ENCODE peak calls at places on chromosomes 12 and 14, in ten cellular contexts. X is T-cell, W is choroid plexus epithelial cell, N is AG10803, D is pons, U is EL, R is T-helper 2 cell, Y is skeletal muscle cell, L is gastrocnemius medialis, H is heart right ventricle. O is an unnamed sample.

GRCh38 chr12:2248087-2248900 is 195.5 kb downstream of the CACNA1C start:
- DNase-seq in X (no peak), W (peak), N (peak), D (no peak), U (peak), R (no peak), Y (peak), L (no peak), H (no peak), O (no peak)

GRCh38 chr12:12975322-12976077 is 23.5 kb upstream of the GPRC5D start:
- DNase-seq in X (no peak), W (peak), N (peak), D (peak), U (peak), R (no peak), Y (no peak), L (no peak), H (no peak), O (no peak)

GRCh38 chr12:41545761-41546160 is 357.6 kb downstream of the PDZRN4 start:
- DNase-seq in X (no peak), W (no peak), N (no peak), D (no peak), U (no peak), R (no peak), Y (no peak), L (no peak), H (no peak), O (no peak)

GRCh38 chr12:88575361-88575959 is 4.8 kb downstream of the KITLG start:
- DNase-seq in X (no peak), W (peak), N (no peak), D (no peak), U (no peak), R (no peak), Y (no peak), L (no peak), H (no peak), O (no peak)

GRCh38 chr12:57720606-57721595 is 17.6 kb downstream of the AGAP2 start:
- DNase-seq in X (no peak), W (no peak), N (no peak), D (no peak), U (no peak), R (no peak), Y (no peak), L (no peak), H (no peak), O (no peak)

GRCh38 chr12:126905752-126906151 is 1361.2 kb upstream of the TMEM132C start:
- DNase-seq in X (no peak), W (no peak), N (no peak), D (no peak), U (no peak), R (no peak), Y (no peak), L (no peak), H (no peak), O (no peak)

GRCh38 chr14:63713058-63713457 is 14.8 kb downstream of the SGPP1 start:
- DNase-seq in X (no peak), W (no peak), N (no peak), D (no peak), U (no peak), R (no peak), Y (no peak), L (no peak), H (no peak), O (no peak)

GRCh38 chr12:56622535-56622934 is 7.6 kb downstream of the BAZ2A start:
- DNase-seq in X (no peak), W (no peak), N (no peak), D (no peak), U (no peak), R (no peak), Y (no peak), L (no peak), H (no peak), O (no peak)

GRCh38 chr12:1984759-1985158 is 19.5 kb downstream of the DCP1B start:
- DNase-seq in X (no peak), W (no peak), N (no peak), D (no peak), U (no peak), R (no peak), Y (no peak), L (no peak), H (no peak), O (no peak)

GRCh38 chr14:65170768-65171251 is 68.5 kb upstream of the MAX start:
- DNase-seq in X (peak), W (peak), N (peak), D (peak), U (peak), R (peak), Y (no peak), L (no peak), H (no peak), O (peak)

GRCh38 chr12:57744194-57744776 is 554 bp upstream of the TSPAN31 start:
- DNase-seq in X (peak), W (no peak), N (peak), D (no peak), U (no peak), R (peak), Y (peak), L (peak), H (peak), O (no peak)

GRCh38 chr12:75863475-75863874 is 168.1 kb downstream of the PHLDA1 start:
- DNase-seq in X (no peak), W (no peak), N (no peak), D (no peak), U (no peak), R (no peak), Y (no peak), L (no peak), H (no peak), O (no peak)

GRCh38 chr14:53023325-53023724 is 72.5 kb upstream of the FERMT2 start:
- DNase-seq in X (no peak), W (no peak), N (no peak), D (no peak), U (no peak), R (no peak), Y (no peak), L (no peak), H (no peak), O (no peak)

O was measured in CD8-positive, alpha-beta memory T cell.